ENCODE peak calls at places on chromosome 22, in six cellular contexts. P, O, Q, G, N and L are unnamed samples.

GRCh38 chr22:18157714-18158028 is 7.7 kb downstream of the USP18 start:
- DNase-seq in N (no peak), O (no peak), G (no peak), Q (no peak), P (no peak), L (no peak)

GRCh38 chr22:19325296-19325950 is 33.9 kb upstream of the CLTCL1 start:
- DNase-seq in O (no peak), P (no peak), Q (no peak), N (no peak), G (no peak), L (no peak)

GRCh38 chr22:50641696-50642607 is 14.0 kb upstream of the ARSA start:
- DNase-seq in P (no peak), O (peak), G (no peak), Q (no peak), N (peak), L (no peak)

GRCh38 chr22:49240016-49240380 is 587.7 kb downstream of the BRD1 start:
- DNase-seq in G (no peak), N (no peak), P (peak), O (no peak), Q (no peak), L (no peak)

GRCh38 chr22:49026476-49027121 is 801.1 kb downstream of the BRD1 start:
- DNase-seq in N (no peak), Q (no peak), G (no peak), O (no peak), P (peak), L (no peak)

GRCh38 chr22:29724843-29725242 is 5.0 kb downstream of the CABP7 start:
- DNase-seq in P (no peak), O (no peak), N (no peak), G (no peak), Q (no peak), L (no peak)

GRCh38 chr22:30422481-30423295 is 2.9 kb upstream of the MTFP1 start:
- DNase-seq in G (peak), N (peak), P (peak), O (peak), Q (peak), L (peak)

GRCh38 chr22:30238661-30239420 is 7.7 kb downstream of the LIF start:
- DNase-seq in N (peak), G (no peak), P (peak), O (no peak), Q (no peak), L (no peak)

GRCh38 chr22:21025266-21025665 is 7.1 kb downstream of the SLC7A4 start:
- DNase-seq in N (no peak), P (no peak), Q (no peak), G (no peak), O (no peak), L (no peak)

GRCh38 chr22:21028277-21029251 is 3.8 kb downstream of the SLC7A4 start:
- DNase-seq in O (no peak), P (no peak), Q (no peak), N (no peak), G (no peak), L (no peak)

GRCh38 chr22:21025763-21026755 is 6.3 kb downstream of the SLC7A4 start:
- DNase-seq in P (no peak), G (no peak), O (no peak), N (no peak), Q (no peak), L (no peak)

GRCh38 chr22:21029486-21030025 is 2.8 kb downstream of the SLC7A4 start:
- DNase-seq in N (no peak), P (no peak), G (no peak), Q (no peak), O (no peak), L (no peak)

GRCh38 chr22:21026783-21027692 is 5.3 kb downstream of the SLC7A4 start:
- DNase-seq in G (no peak), O (no peak), P (no peak), N (peak), Q (no peak), L (no peak)
- TF ChIP-seq CTCF in G (no peak), O (no peak), P (no peak), N (no peak), Q (no peak), L (no peak)

GRCh38 chr22:46062971-46063631 is 86.1 kb upstream of the WNT7B start:
- DNase-seq in Q (no peak), N (peak), O (peak), P (peak), G (peak), L (no peak)

GRCh38 chr22:46064966-46065666 is 85.2 kb upstream of the PPARA start:
- DNase-seq in P (no peak), G (peak), Q (no peak), N (no peak), O (peak), L (no peak)

GRCh38 chr22:46062232-46062615 is 85.3 kb upstream of the WNT7B start:
- DNase-seq in N (no peak), Q (no peak), G (no peak), P (no peak), O (peak), L (no peak)

GRCh38 chr22:46064236-46064965 is 85.9 kb upstream of the PPARA start:
- DNase-seq in P (peak), Q (no peak), O (peak), G (peak), N (peak), L (no peak)

DNA sequence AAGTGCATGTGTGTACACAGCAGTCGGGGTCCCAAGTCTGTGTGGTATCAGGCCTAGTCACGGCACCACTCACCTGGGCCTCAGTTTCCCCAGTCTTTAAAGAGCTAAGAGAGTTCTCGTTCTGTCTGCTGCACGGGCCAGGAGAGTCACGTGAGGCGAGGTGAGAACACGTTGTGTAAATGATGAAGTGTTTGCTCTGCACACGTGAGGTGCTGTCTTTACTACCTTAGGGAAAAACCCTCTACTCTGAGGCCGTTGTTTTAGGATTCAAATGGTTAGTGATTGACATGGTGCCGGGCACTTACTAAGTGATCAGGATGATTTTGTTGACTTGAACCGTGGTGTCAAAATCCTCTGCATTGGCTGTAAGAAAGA is 86.5 kb upstream of the PPARA start:
- DNase-seq in G (peak), O (peak), P (peak), N (peak), Q (no peak), L (no peak)
- H3K4me3 ChIP-seq in G (peak), O (no peak), P (no peak), N (peak), Q (no peak), L (no peak)

DNA sequence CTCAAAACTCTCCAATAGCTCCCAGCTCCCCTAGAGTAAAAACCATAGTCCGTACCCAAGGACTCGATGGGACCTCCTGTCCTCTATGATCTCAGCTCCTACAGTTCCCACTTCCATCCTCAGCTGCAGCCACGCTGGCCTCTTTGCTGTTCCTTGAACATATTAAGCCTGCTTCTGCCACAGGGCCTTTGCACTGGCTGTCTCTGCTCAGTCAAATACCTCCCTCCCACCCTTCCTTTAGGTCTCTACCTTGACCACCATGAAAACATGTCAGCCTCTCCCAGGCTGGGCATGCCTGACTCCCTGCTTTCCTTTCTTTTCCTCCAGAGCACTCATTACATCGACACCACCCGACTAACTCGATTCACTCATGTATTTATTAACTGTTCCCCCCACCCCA is 24.5 kb downstream of the TMEM184B start:
- DNase-seq in G (no peak), N (no peak), O (no peak), Q (no peak), P (no peak), L (no peak)
- TF ChIP-seq CTCF in G (no peak), N (no peak), O (no peak), Q (no peak), P (no peak), L (no peak)

DNA sequence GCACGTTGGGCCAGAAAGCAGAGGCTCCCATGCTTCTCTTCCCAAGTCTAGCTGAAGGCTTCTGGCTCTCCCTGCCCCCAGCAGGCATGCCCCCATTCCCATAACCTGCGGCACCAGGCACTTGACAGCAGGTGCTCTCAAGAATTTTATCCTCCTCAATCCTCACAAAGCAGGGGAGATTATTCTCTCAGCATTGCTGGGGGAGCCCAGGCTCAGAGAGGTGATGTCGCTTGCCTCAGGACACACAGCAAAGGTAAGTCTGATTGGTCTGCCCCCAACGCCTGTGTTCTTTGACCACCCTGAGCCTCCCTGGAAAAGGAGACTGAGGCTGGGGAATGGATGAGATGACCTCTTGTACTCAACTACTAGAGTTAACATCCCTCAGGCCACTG is 4.8 kb downstream of the TST start:
- DNase-seq in N (no peak), G (no peak), Q (no peak), P (peak), O (no peak), L (no peak)
- H3K4me3 ChIP-seq in N (no peak), G (no peak), Q (no peak), P (no peak), O (no peak), L (no peak)